ENCODE peak calls at places on chromosomes 12 and 14, in six cellular contexts. X is left ventricle myocardium inferior, K is adrenal gland, D is brain microvascular endothelial cell, E is suprapubic skin, J is cardiac muscle cell. H is an unnamed sample. For H3K27me3, the result is how much of the 10 kb centered on the place peaks cover.

GRCh38 chr14:76958975-76959710 is 69.4 kb downstream of the IRF2BPL start:
- DNase-seq in E (no peak), D (peak), X (no peak), K (no peak), J (peak), H (no peak)

GRCh38 chr12:90410962-90411361 is 544.0 kb downstream of the CCER1 start:
- DNase-seq in K (no peak), E (no peak), D (no peak), J (no peak), X (peak), H (no peak)

GRCh38 chr14:52840916-52841315 is 49.5 kb upstream of the GNPNAT1 start:
- DNase-seq in J (peak), X (no peak), K (peak), D (peak), E (no peak), H (no peak)

GRCh38 chr14:56708704-56709103 is 101.6 kb downstream of the OTX2 start:
- DNase-seq in J (no peak), K (no peak), X (no peak), D (no peak), E (no peak), H (no peak)

GRCh38 chr14:77120771-77121743 is 20.5 kb downstream of the ZDHHC22 start:
- DNase-seq in K (peak), E (no peak), X (no peak), D (no peak), J (peak), H (peak)

GRCh38 chr12:132439333-132439904 is 50.5 kb upstream of the FBRSL1 start:
- DNase-seq in X (no peak), D (no peak), K (no peak), J (no peak), E (no peak), H (no peak)

GRCh38 chr12:69483700-69484099 is 13.5 kb downstream of the FRS2 start:
- DNase-seq in D (no peak), J (no peak), K (no peak), E (no peak), X (no peak), H (no peak)

GRCh38 chr12:14394317-14395058 is 29.0 kb downstream of the ATF7IP start:
- DNase-seq in D (peak), E (no peak), K (peak), J (peak), X (no peak), H (no peak)

GRCh38 chr12:2283480-2283879 is 230.7 kb downstream of the CACNA1C start:
- DNase-seq in K (no peak), J (no peak), D (no peak), X (no peak), E (no peak), H (no peak)

GRCh38 chr12:118038122-118038521 is 21.6 kb downstream of the RFC5 start:
- DNase-seq in J (no peak), D (no peak), E (no peak), K (no peak), X (no peak), H (no peak)

GRCh38 chr12:54749191-54749818 is 101.1 kb upstream of the DCD start:
- DNase-seq in D (peak), E (no peak), K (peak), J (peak), X (no peak), H (no peak)

GRCh38 chr14:102525213-102526143 is 15.9 kb upstream of the ANKRD9 start:
- DNase-seq in J (peak), D (peak), X (no peak), K (peak), E (no peak), H (no peak)

GRCh38 chr14:55438066-55438683 is 2.2 kb downstream of the TBPL2 start:
- DNase-seq in X (no peak), D (peak), J (peak), E (no peak), K (peak), H (no peak)

GRCh38 chr14:53331247-53331646 is 178.1 kb upstream of the DDHD1 start:
- DNase-seq in X (no peak), J (peak), K (no peak), E (no peak), D (peak), H (no peak)

GRCh38 chr14:81125536-81125935 is 95.2 kb downstream of the GTF2A1 start:
- DNase-seq in X (no peak), E (no peak), K (no peak), D (no peak), J (no peak), H (no peak)

GRCh38 chr12:48119834-48120195 is 651 bp downstream of the PFKM start:
- DNase-seq in E (no peak), X (no peak), K (no peak), J (no peak), D (no peak), H (no peak)

GRCh38 chr12:70609203-70609602 is 28.0 kb downstream of the PTPRB start:
- DNase-seq in E (no peak), K (no peak), D (no peak), X (no peak), J (no peak), H (no peak)

GRCh38 chr12:64390275-64390851 is at the start of gene C12orf56:
- DNase-seq in J (peak), K (no peak), X (no peak), E (no peak), D (no peak), H (no peak)

GRCh38 chr14:51419685-51420084 is 179.6 kb downstream of the TMX1 start:
- DNase-seq in J (no peak), X (no peak), D (no peak), K (no peak), E (no peak), H (no peak)

GRCh38 chr14:59362533-59362932 is 102.6 kb downstream of the GPR135 start:
- DNase-seq in J (peak), K (no peak), D (peak), X (no peak), E (no peak), H (no peak)

GRCh38 chr12:48288387-48289268 is 62.1 kb downstream of the ZNF641 start:
- DNase-seq in X (no peak), D (no peak), K (no peak), J (no peak), E (no peak), H (no peak)

GRCh38 chr14:68894123-68894522 is 85.0 kb downstream of the ACTN1 start:
- DNase-seq in E (no peak), K (no peak), D (peak), X (no peak), J (peak), H (no peak)

GRCh38 chr14:68970096-68970612 is 8.9 kb downstream of the ACTN1 start:
- DNase-seq in J (no peak), D (no peak), X (no peak), K (no peak), E (no peak), H (no peak)

GRCh38 chr14:72887514-72887913 is 6.4 kb downstream of the DPF3 start:
- DNase-seq in J (no peak), E (no peak), K (no peak), D (no peak), X (no peak), H (no peak)

GRCh38 chr14:24938593-24938992 is 111.4 kb downstream of the STXBP6 start:
- DNase-seq in D (no peak), J (no peak), K (no peak), E (no peak), X (no peak), H (no peak)

GRCh38 chr12:69947922-69948321 is 122.9 kb downstream of the MYRFL start:
- DNase-seq in X (no peak), D (no peak), J (no peak), E (no peak), K (no peak), H (no peak)

GRCh38 chr12:50458606-50459005 is 46.2 kb upstream of the DIP2B start:
- DNase-seq in E (no peak), D (no peak), J (peak), X (no peak), K (no peak), H (no peak)

GRCh38 chr12:100473716-100474150 is at the start of gene NR1H4:
- DNase-seq in K (peak), X (no peak), E (no peak), D (no peak), J (peak), H (no peak)

GRCh38 chr12:65585648-65586420 is 238.4 kb upstream of the HMGA2 start:
- DNase-seq in X (no peak), D (no peak), J (no peak), K (no peak), E (no peak), H (no peak)

GRCh38 chr12:127393896-127394295 is 873.1 kb upstream of the TMEM132C start:
- DNase-seq in K (no peak), E (no peak), J (peak), X (no peak), D (peak), H (no peak)

GRCh38 chr14:50775357-50775756 is 55.6 kb downstream of the NIN start:
- DNase-seq in K (no peak), E (no peak), J (peak), X (no peak), D (no peak), H (no peak)

GRCh38 chr14:93713726-93714405 is 74.4 kb downstream of the PRIMA1 start:
- DNase-seq in K (no peak), J (no peak), X (no peak), D (no peak), E (no peak), H (no peak)

GRCh38 chr12:52964556-52965336 is 15.8 kb downstream of the KRT18 start:
- DNase-seq in J (no peak), K (no peak), D (no peak), E (no peak), X (no peak), H (no peak)

GRCh38 chr12:90945070-90945649 is 9.8 kb downstream of the CCER1 start:
- DNase-seq in K (no peak), D (peak), E (no peak), J (peak), X (no peak), H (no peak)

DNA sequence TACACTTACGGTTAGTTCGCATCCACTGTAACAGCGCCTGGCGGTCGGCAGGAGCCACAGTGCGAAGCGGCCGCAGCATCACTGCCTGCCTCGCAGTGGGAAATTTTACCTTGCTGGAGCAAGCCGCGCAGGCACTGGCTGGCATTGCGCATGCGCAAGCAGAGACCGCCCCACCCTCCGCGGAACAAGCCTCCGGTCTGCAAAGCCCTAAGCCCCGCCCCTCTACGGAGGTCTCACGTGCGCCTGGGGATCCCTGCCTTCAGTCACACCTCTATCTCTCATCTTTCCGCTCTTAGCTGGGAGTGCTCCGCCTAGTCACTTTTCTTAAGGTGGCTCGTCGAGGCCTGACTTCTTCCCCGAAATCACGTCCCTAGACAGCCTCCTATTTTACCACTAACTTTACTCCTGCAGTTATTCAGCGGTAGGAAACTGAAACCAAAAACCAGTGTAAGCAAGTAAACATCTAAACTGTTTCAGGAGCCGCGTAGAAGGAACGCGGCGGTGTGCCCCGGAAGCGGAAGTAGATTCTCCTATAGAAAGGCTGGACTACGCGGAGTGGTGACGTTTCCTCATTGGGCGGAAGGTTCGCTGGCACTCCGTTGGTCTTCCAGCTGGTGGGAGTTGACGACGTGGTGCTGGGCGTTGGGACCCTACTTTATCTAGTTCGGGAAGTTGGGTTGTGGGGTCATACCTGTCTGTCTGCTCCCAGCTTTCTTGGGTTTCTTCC is at the start of gene SRP54:
- DNase-seq in X (peak), D (peak), J (peak), E (peak), K (peak), H (peak)
- TF ChIP-seq CTCF in X (no peak), D (peak), J (peak), E (peak), K (peak), H (no peak)

DNA sequence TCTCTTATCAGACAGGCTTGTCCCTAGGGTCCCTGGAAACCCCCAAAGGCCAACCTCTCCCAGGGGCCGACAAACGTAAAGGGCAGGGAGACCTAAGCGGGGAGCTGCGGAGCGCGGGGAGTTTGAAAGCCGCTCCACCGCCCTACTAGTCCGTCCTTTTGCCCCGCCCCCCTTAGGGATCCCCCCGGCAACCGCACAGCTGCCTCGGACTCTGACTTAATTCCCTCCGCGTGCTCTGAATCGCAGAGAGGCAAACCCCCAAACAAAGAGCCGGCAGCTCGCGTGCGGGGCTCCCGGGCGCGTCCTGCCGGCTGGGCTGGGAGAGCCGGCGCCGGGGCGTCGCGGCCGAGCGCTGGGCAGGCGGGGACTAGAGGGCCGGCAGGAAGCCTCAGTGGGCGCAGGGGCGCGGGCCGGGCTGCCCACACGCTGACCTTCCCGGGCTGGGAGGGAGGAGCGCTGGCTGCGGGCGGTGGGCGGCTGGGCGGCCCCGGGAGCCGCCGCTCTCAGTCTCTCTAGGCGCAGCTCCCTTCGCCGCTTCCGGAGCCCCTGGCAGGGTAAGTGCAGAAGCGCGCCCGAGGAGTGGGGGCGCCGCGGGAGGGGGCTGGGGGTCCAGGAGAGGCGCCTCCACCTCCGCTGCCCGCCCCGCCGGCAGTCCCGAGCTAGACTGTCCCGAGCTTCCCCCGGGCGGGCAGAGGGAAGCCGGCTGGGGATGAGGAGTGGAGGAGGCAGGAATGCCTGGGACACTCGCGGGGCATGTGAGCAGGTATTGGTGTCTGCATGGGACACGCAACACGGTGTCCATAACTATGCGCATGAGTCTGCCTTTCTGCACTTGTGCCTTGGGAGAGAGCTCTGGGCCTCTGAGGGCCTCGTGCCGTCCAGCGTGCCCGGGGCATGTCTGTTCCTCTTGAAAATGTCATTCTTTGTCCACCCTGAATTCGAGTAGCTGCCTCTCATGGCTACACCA is at the start of gene TSPAN11:
- DNase-seq in X (peak), K (no peak), E (no peak), D (peak), J (peak), H (peak)
- H3K27me3 ChIP-seq in X (under half), K (under half), E (under half), D (under half), J (under half), H (under half)

GRCh38 chr14:90087433-90087832 is 25.6 kb downstream of the KCNK13 start:
- DNase-seq in X (peak), J (peak), K (peak), D (peak), E (peak), H (peak)
- H3K4me3 ChIP-seq in X (no peak), J (no peak), K (no peak), D (no peak), E (no peak), H (no peak)

GRCh38 chr12:46112364-46112763 is 122.0 kb upstream of the SCAF11 start:
- DNase-seq in K (no peak), J (no peak), E (no peak), D (no peak), X (no peak), H (no peak)

GRCh38 chr12:46111727-46112126 is 121.4 kb upstream of the SCAF11 start:
- DNase-seq in X (no peak), J (no peak), E (no peak), K (no peak), D (no peak), H (no peak)

GRCh38 chr12:46110220-46110700 is 119.9 kb upstream of the SCAF11 start:
- DNase-seq in X (peak), D (no peak), E (no peak), K (peak), J (no peak), H (no peak)

GRCh38 chr12:46109343-46110219 is 119.2 kb upstream of the SCAF11 start:
- DNase-seq in E (no peak), X (no peak), D (no peak), J (no peak), K (no peak), H (no peak)

DNA sequence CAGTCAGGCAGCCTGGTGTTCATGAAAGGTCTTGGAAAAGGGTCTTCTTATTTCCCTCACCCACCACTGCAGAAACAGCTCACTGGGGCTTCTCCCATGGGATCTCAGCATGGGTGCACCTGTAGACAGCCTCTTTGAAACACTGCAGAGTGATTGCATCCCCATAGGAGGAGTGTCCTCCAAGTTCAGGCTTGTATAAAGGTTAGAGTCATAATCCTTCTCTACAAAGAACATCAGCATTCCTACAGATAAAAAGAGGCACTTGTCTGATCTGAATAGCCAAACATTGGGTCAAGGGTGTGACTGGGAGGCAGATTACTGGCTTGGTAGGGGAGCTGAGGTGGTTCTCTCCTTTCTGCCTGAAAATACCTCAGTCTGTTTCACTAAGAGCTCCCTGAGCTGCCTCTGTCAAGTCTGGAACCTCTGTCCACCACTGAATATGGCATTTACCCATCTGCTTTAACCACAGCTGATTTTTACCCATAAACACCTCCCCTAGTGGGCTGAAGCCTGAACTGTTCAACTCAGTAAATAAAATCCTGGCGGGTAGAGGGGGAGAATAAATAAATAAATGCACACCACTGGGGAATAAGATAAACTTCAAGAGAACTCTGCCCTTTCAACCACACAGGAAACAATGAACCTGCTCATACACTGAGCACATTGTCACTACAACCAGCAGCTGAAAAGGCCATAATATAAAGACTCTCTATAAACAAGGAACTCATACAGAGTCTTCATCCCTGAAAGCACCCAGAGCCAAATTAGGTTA is 120.7 kb upstream of the SCAF11 start:
- DNase-seq in D (no peak), J (no peak), X (no peak), K (no peak), E (no peak), H (no peak)
- TF ChIP-seq CTCF in D (peak), J (no peak), X (no peak), K (no peak), E (no peak), H (no peak)

GRCh38 chr12:5439788-5440300 is 7.9 kb downstream of the NTF3 start:
- DNase-seq in K (no peak), X (no peak), E (no peak), J (no peak), D (no peak), H (no peak)

GRCh38 chr12:5439333-5439732 is 7.4 kb downstream of the NTF3 start:
- DNase-seq in K (no peak), X (no peak), E (no peak), J (no peak), D (no peak), H (no peak)

GRCh38 chr12:5438671-5439200 is 6.8 kb downstream of the NTF3 start:
- DNase-seq in K (no peak), E (no peak), D (no peak), X (no peak), J (no peak), H (no peak)

GRCh38 chr12:5437122-5437521 is 5.2 kb downstream of the NTF3 start:
- DNase-seq in E (no peak), K (no peak), X (no peak), J (no peak), D (no peak), H (no peak)

DNA sequence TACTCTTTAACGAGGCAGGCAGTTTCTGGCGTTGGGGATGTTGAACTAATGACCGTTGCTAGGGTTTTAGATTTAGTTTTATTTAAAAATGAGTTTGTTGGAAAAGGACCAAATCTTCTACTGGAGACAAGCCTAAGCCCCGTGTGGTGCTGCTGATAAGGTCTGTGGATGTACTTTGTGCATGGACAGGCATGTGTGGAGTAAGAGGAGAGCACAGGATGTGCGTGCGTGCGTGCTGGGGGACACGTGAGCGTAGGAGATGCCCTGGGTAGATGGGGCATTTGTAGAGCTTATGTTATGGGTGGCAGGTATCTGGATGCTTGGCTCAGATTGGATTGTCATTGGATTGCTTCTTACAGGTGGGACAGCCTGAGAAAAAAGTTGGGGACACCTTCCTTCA is 5.7 kb downstream of the NTF3 start:
- DNase-seq in X (no peak), K (no peak), E (no peak), D (no peak), J (peak), H (no peak)
- H3K27me3 ChIP-seq in X (under half), K (under half), E (under half), D (under half), J (under half), H (half or more)

H was measured in dorsolateral prefrontal cortex.